ENCODE peak calls at places on chromosomes 11 and 22, in five cellular contexts. One of them, this sample, is unnamed.

GRCh38 chr22:33853200-33854097 is 66.8 kb downstream of the LARGE1 start:
- DNase-seq in GOT3: no peak
- DNase-seq in naive thymus-derived CD4-positive, alpha-beta T cell: no peak
- DNase-seq in sigmoid colon: peak
- DNase-seq in activated CD4-positive, alpha-beta T cell treated with anti-CD3 and anti-CD28 coated beads, Interleukin-2, amount 10 ng/mL, durations not matched to agents 7 days and 5 days: peak
- DNase-seq in this sample: no peak

GRCh38 chr11:128095459-128096096 is 491.8 kb downstream of the ETS1 start:
- DNase-seq in GOT3: no peak
- DNase-seq in naive thymus-derived CD4-positive, alpha-beta T cell: no peak
- DNase-seq in sigmoid colon: no peak
- DNase-seq in activated CD4-positive, alpha-beta T cell treated with anti-CD3 and anti-CD28 coated beads, Interleukin-2, amount 10 ng/mL, durations not matched to agents 7 days and 5 days: no peak
- DNase-seq in this sample: no peak

GRCh38 chr11:31806944-31807790 is 4.0 kb downstream of the PAX6 start:
- DNase-seq in GOT3: no peak
- DNase-seq in naive thymus-derived CD4-positive, alpha-beta T cell: no peak
- DNase-seq in sigmoid colon: no peak
- DNase-seq in activated CD4-positive, alpha-beta T cell treated with anti-CD3 and anti-CD28 coated beads, Interleukin-2, amount 10 ng/mL, durations not matched to agents 7 days and 5 days: no peak
- DNase-seq in this sample: no peak

GRCh38 chr11:109205312-109205711 is 216.7 kb upstream of the C11orf87 start:
- DNase-seq in GOT3: no peak
- DNase-seq in naive thymus-derived CD4-positive, alpha-beta T cell: no peak
- DNase-seq in sigmoid colon: no peak
- DNase-seq in activated CD4-positive, alpha-beta T cell treated with anti-CD3 and anti-CD28 coated beads, Interleukin-2, amount 10 ng/mL, durations not matched to agents 7 days and 5 days: no peak
- DNase-seq in this sample: no peak

GRCh38 chr22:25754527-25755202 is 12.7 kb downstream of the MYO18B start:
- DNase-seq in GOT3: peak
- DNase-seq in naive thymus-derived CD4-positive, alpha-beta T cell: no peak
- DNase-seq in sigmoid colon: peak
- DNase-seq in activated CD4-positive, alpha-beta T cell treated with anti-CD3 and anti-CD28 coated beads, Interleukin-2, amount 10 ng/mL, durations not matched to agents 7 days and 5 days: no peak
- DNase-seq in this sample: no peak

GRCh38 chr22:17579535-17579981 is 16.3 kb downstream of the SLC25A18 start:
- DNase-seq in GOT3: no peak
- DNase-seq in naive thymus-derived CD4-positive, alpha-beta T cell: no peak
- DNase-seq in sigmoid colon: no peak
- DNase-seq in activated CD4-positive, alpha-beta T cell treated with anti-CD3 and anti-CD28 coated beads, Interleukin-2, amount 10 ng/mL, durations not matched to agents 7 days and 5 days: no peak
- DNase-seq in this sample: no peak

GRCh38 chr11:63599211-63600122 is 14.8 kb downstream of the PLAAT3 start:
- DNase-seq in GOT3: peak
- DNase-seq in naive thymus-derived CD4-positive, alpha-beta T cell: no peak
- DNase-seq in sigmoid colon: no peak
- DNase-seq in activated CD4-positive, alpha-beta T cell treated with anti-CD3 and anti-CD28 coated beads, Interleukin-2, amount 10 ng/mL, durations not matched to agents 7 days and 5 days: no peak
- DNase-seq in this sample: no peak

GRCh38 chr22:48379371-48379770 is 1448.3 kb downstream of the BRD1 start:
- DNase-seq in GOT3: no peak
- DNase-seq in naive thymus-derived CD4-positive, alpha-beta T cell: no peak
- DNase-seq in sigmoid colon: peak
- DNase-seq in activated CD4-positive, alpha-beta T cell treated with anti-CD3 and anti-CD28 coated beads, Interleukin-2, amount 10 ng/mL, durations not matched to agents 7 days and 5 days: no peak
- DNase-seq in this sample: no peak

GRCh38 chr11:61587541-61587941 is 6.7 kb upstream of the SYT7 start:
- DNase-seq in GOT3: no peak
- DNase-seq in naive thymus-derived CD4-positive, alpha-beta T cell: peak
- DNase-seq in sigmoid colon: peak
- DNase-seq in activated CD4-positive, alpha-beta T cell treated with anti-CD3 and anti-CD28 coated beads, Interleukin-2, amount 10 ng/mL, durations not matched to agents 7 days and 5 days: no peak
- DNase-seq in this sample: peak

GRCh38 chr11:63920126-63920869 is 3.3 kb upstream of the RCOR2 start:
- DNase-seq in GOT3: no peak
- DNase-seq in naive thymus-derived CD4-positive, alpha-beta T cell: no peak
- DNase-seq in sigmoid colon: peak
- DNase-seq in activated CD4-positive, alpha-beta T cell treated with anti-CD3 and anti-CD28 coated beads, Interleukin-2, amount 10 ng/mL, durations not matched to agents 7 days and 5 days: no peak
- DNase-seq in this sample: no peak

GRCh38 chr11:74322667-74323066 is 11.2 kb upstream of the P4HA3 start:
- DNase-seq in GOT3: no peak
- DNase-seq in naive thymus-derived CD4-positive, alpha-beta T cell: no peak
- DNase-seq in sigmoid colon: peak
- DNase-seq in activated CD4-positive, alpha-beta T cell treated with anti-CD3 and anti-CD28 coated beads, Interleukin-2, amount 10 ng/mL, durations not matched to agents 7 days and 5 days: no peak
- DNase-seq in this sample: no peak

GRCh38 chr22:46576556-46577351 is 39.3 kb upstream of the CELSR1 start:
- DNase-seq in GOT3: no peak
- DNase-seq in naive thymus-derived CD4-positive, alpha-beta T cell: peak
- DNase-seq in sigmoid colon: peak
- DNase-seq in activated CD4-positive, alpha-beta T cell treated with anti-CD3 and anti-CD28 coated beads, Interleukin-2, amount 10 ng/mL, durations not matched to agents 7 days and 5 days: peak
- DNase-seq in this sample: peak

GRCh38 chr22:40247976-40248375 is 70.3 kb downstream of the TNRC6B start:
- DNase-seq in GOT3: no peak
- DNase-seq in naive thymus-derived CD4-positive, alpha-beta T cell: peak
- DNase-seq in sigmoid colon: no peak
- DNase-seq in activated CD4-positive, alpha-beta T cell treated with anti-CD3 and anti-CD28 coated beads, Interleukin-2, amount 10 ng/mL, durations not matched to agents 7 days and 5 days: peak
- DNase-seq in this sample: peak

GRCh38 chr11:9005087-9005486 is 1.3 kb upstream of the NRIP3 start:
- DNase-seq in GOT3: no peak
- DNase-seq in naive thymus-derived CD4-positive, alpha-beta T cell: no peak
- DNase-seq in sigmoid colon: no peak
- DNase-seq in activated CD4-positive, alpha-beta T cell treated with anti-CD3 and anti-CD28 coated beads, Interleukin-2, amount 10 ng/mL, durations not matched to agents 7 days and 5 days: no peak
- DNase-seq in this sample: no peak

GRCh38 chr11:128315933-128316332 is 271.4 kb downstream of the ETS1 start:
- DNase-seq in GOT3: no peak
- DNase-seq in naive thymus-derived CD4-positive, alpha-beta T cell: no peak
- DNase-seq in sigmoid colon: no peak
- DNase-seq in activated CD4-positive, alpha-beta T cell treated with anti-CD3 and anti-CD28 coated beads, Interleukin-2, amount 10 ng/mL, durations not matched to agents 7 days and 5 days: no peak
- DNase-seq in this sample: no peak

GRCh38 chr11:119806064-119806915 is 77.3 kb upstream of the NECTIN1 start:
- DNase-seq in GOT3: no peak
- DNase-seq in naive thymus-derived CD4-positive, alpha-beta T cell: no peak
- DNase-seq in sigmoid colon: no peak
- DNase-seq in activated CD4-positive, alpha-beta T cell treated with anti-CD3 and anti-CD28 coated beads, Interleukin-2, amount 10 ng/mL, durations not matched to agents 7 days and 5 days: no peak
- DNase-seq in this sample: no peak

GRCh38 chr11:56122073-56122472 is at the start of gene OR8H3:
- DNase-seq in GOT3: no peak
- DNase-seq in naive thymus-derived CD4-positive, alpha-beta T cell: no peak
- DNase-seq in sigmoid colon: no peak
- DNase-seq in activated CD4-positive, alpha-beta T cell treated with anti-CD3 and anti-CD28 coated beads, Interleukin-2, amount 10 ng/mL, durations not matched to agents 7 days and 5 days: no peak
- DNase-seq in this sample: no peak

GRCh38 chr11:19869946-19870589 is 157.4 kb downstream of the NAV2 start:
- DNase-seq in GOT3: no peak
- DNase-seq in naive thymus-derived CD4-positive, alpha-beta T cell: no peak
- DNase-seq in sigmoid colon: no peak
- DNase-seq in activated CD4-positive, alpha-beta T cell treated with anti-CD3 and anti-CD28 coated beads, Interleukin-2, amount 10 ng/mL, durations not matched to agents 7 days and 5 days: no peak
- DNase-seq in this sample: no peak

GRCh38 chr22:17271711-17272451 is 52.6 kb upstream of the ADA2 start:
- DNase-seq in GOT3: no peak
- DNase-seq in naive thymus-derived CD4-positive, alpha-beta T cell: no peak
- DNase-seq in sigmoid colon: peak
- DNase-seq in activated CD4-positive, alpha-beta T cell treated with anti-CD3 and anti-CD28 coated beads, Interleukin-2, amount 10 ng/mL, durations not matched to agents 7 days and 5 days: no peak
- DNase-seq in this sample: no peak

GRCh38 chr22:20865331-20865730 is 6.5 kb downstream of the SNAP29 start:
- DNase-seq in GOT3: no peak
- DNase-seq in naive thymus-derived CD4-positive, alpha-beta T cell: no peak
- DNase-seq in sigmoid colon: no peak
- DNase-seq in activated CD4-positive, alpha-beta T cell treated with anti-CD3 and anti-CD28 coated beads, Interleukin-2, amount 10 ng/mL, durations not matched to agents 7 days and 5 days: no peak
- DNase-seq in this sample: no peak

GRCh38 chr11:60700689-60701508 is 1.5 kb downstream of the MS4A8 start:
- DNase-seq in GOT3: no peak
- DNase-seq in naive thymus-derived CD4-positive, alpha-beta T cell: no peak
- DNase-seq in sigmoid colon: no peak
- DNase-seq in activated CD4-positive, alpha-beta T cell treated with anti-CD3 and anti-CD28 coated beads, Interleukin-2, amount 10 ng/mL, durations not matched to agents 7 days and 5 days: no peak
- DNase-seq in this sample: no peak

GRCh38 chr11:119322921-119323531 is 6.1 kb upstream of the MCAM start:
- DNase-seq in GOT3: no peak
- DNase-seq in naive thymus-derived CD4-positive, alpha-beta T cell: no peak
- DNase-seq in sigmoid colon: no peak
- DNase-seq in activated CD4-positive, alpha-beta T cell treated with anti-CD3 and anti-CD28 coated beads, Interleukin-2, amount 10 ng/mL, durations not matched to agents 7 days and 5 days: no peak
- DNase-seq in this sample: no peak

This sample was measured in CD4-positive, CD25-positive, alpha-beta regulatory T cell.